ENCODE peak calls at places on chromosomes 5 and 9, in five cellular contexts. N, A, S, Z and P are unnamed samples.
A peak's percentile ranks its signal among the peaks of the same experiment; 100 is the strongest.

GRCh38 chr5:17694922-17695321 is 60.7 kb downstream of the TAF11L14 start:
- DNase-seq in N (no peak), A (no peak), S (no peak), Z (no peak), P (no peak)

GRCh38 chr9:96875460-96876142 is 21.3 kb upstream of the ZNF782 start:
- DNase-seq in N (no peak), A (peak; percentile 3), S (peak; percentile 85), Z (peak; percentile 96), P (no peak)

GRCh38 chr9:131500939-131501541 is 1.7 kb upstream of the POMT1 start:
- DNase-seq in N (peak; percentile 35), A (no peak), S (no peak), Z (no peak), P (peak; percentile 43)

GRCh38 chr5:167702014-167702413 is 589.4 kb upstream of the WWC1 start:
- DNase-seq in N (no peak), A (no peak), S (no peak), Z (no peak), P (no peak)

GRCh38 chr9:35027871-35028270 is 38.3 kb downstream of the DNAJB5 start:
- DNase-seq in N (no peak), A (no peak), S (no peak), Z (no peak), P (no peak)

GRCh38 chr5:88683506-88684135 is 199.4 kb downstream of the MEF2C start:
- DNase-seq in N (no peak), A (peak; percentile 40), S (peak; percentile 94), Z (no peak), P (no peak)

GRCh38 chr5:82183828-82184227 is 94.3 kb downstream of the RPS23 start:
- DNase-seq in N (no peak), A (no peak), S (peak; percentile 1), Z (no peak), P (no peak)

GRCh38 chr9:134134949-134135342 is 936 bp upstream of the WDR5 start:
- DNase-seq in N (no peak), A (no peak), S (no peak), Z (no peak), P (no peak)

GRCh38 chr5:150440948-150441812 is 8.4 kb downstream of the RPS14 start:
- DNase-seq in N (no peak), A (no peak), S (no peak), Z (no peak), P (no peak)

GRCh38 chr9:121861501-121862180 is 210.2 kb downstream of the DAB2IP start:
- DNase-seq in N (no peak), A (no peak), S (no peak), Z (no peak), P (no peak)

GRCh38 chr9:34069831-34070230 is 21.1 kb upstream of the UBAP2 start:
- DNase-seq in N (no peak), A (no peak), S (no peak), Z (no peak), P (no peak)

GRCh38 chr5:134553816-134554215 is 28.3 kb downstream of the JADE2 start:
- DNase-seq in N (no peak), A (peak; percentile 60), S (no peak), Z (no peak), P (no peak)

GRCh38 chr9:110750272-110750671 is 81.7 kb downstream of the MUSK start:
- DNase-seq in N (no peak), A (no peak), S (no peak), Z (no peak), P (no peak)

GRCh38 chr5:157130933-157131332 is 11.7 kb downstream of the MED7 start:
- DNase-seq in N (no peak), A (no peak), S (no peak), Z (no peak), P (no peak)

GRCh38 chr5:178081571-178082244 is 31.6 kb upstream of the N4BP3 start:
- DNase-seq in N (no peak), A (no peak), S (no peak), Z (no peak), P (no peak)

GRCh38 chr5:78717674-78718073 is 69.1 kb upstream of the LHFPL2 start:
- DNase-seq in N (no peak), A (no peak), S (no peak), Z (no peak), P (no peak)

GRCh38 chr5:137622850-137623249 is 113.0 kb downstream of the KLHL3 start:
- DNase-seq in N (no peak), A (no peak), S (no peak), Z (no peak), P (no peak)

GRCh38 chr9:103037508-103038477 is 42.7 kb downstream of the CYLC2 start:
- DNase-seq in N (no peak), A (peak; percentile 3), S (no peak), Z (peak; percentile 40), P (no peak)

GRCh38 chr9:90631964-90632363 is 10.7 kb downstream of the DIRAS2 start:
- DNase-seq in N (no peak), A (no peak), S (no peak), Z (no peak), P (no peak)

GRCh38 chr9:108816037-108816436 is 39.7 kb downstream of the ACTL7B start:
- DNase-seq in N (no peak), A (no peak), S (no peak), Z (no peak), P (no peak)

GRCh38 chr9:100879884-100880283 is 148.6 kb upstream of the PLPPR1 start:
- DNase-seq in N (no peak), A (no peak), S (no peak), Z (no peak), P (no peak)

GRCh38 chr5:19538607-19539006 is 449.4 kb downstream of the CDH18 start:
- DNase-seq in N (no peak), A (no peak), S (no peak), Z (no peak), P (no peak)

GRCh38 chr9:96302021-96302420 is at the start of gene HSD17B3:
- DNase-seq in N (no peak), A (no peak), S (no peak), Z (no peak), P (no peak)

GRCh38 chr5:78509145-78509865 is 139.3 kb downstream of the LHFPL2 start:
- DNase-seq in N (no peak), A (no peak), S (peak; percentile 75), Z (no peak), P (no peak)

GRCh38 chr5:10590226-10591047 is 26.6 kb downstream of the ANKRD33B start:
- DNase-seq in N (no peak), A (peak; percentile 30), S (no peak), Z (peak; percentile 75), P (no peak)

GRCh38 chr9:133375116-133375723 is 640 bp downstream of the SURF4 start:
- DNase-seq in N (no peak), A (no peak), S (no peak), Z (no peak), P (no peak)

GRCh38 chr5:151017897-151018296 is 2.5 kb upstream of the GPX3 start:
- DNase-seq in N (no peak), A (no peak), S (no peak), Z (no peak), P (no peak)

GRCh38 chr5:146721073-146721830 is 157.3 kb downstream of the PPP2R2B start:
- DNase-seq in N (no peak), A (peak; percentile 63), S (no peak), Z (no peak), P (no peak)

GRCh38 chr9:127927457-127928231 is 2.9 kb downstream of the PIP5KL1 start:
- DNase-seq in N (peak; percentile 61), A (no peak), S (peak; percentile 24), Z (no peak), P (peak; percentile 54)

GRCh38 chr5:72542695-72543094 is 35.5 kb upstream of the ZNF366 start:
- DNase-seq in N (no peak), A (no peak), S (no peak), Z (no peak), P (no peak)

GRCh38 chr9:132090771-132091170 is 11.1 kb upstream of the MED27 start:
- DNase-seq in N (no peak), A (no peak), S (no peak), Z (no peak), P (no peak)

GRCh38 chr9:133046900-133047295 is 14.9 kb upstream of the CEL start:
- DNase-seq in N (no peak), A (no peak), S (no peak), Z (no peak), P (no peak)

GRCh38 chr5:169873642-169874041 is 106.7 kb downstream of the INSYN2B start:
- DNase-seq in N (no peak), A (no peak), S (no peak), Z (no peak), P (no peak)

GRCh38 chr9:135715056-135715595 is 13.1 kb downstream of the KCNT1 start:
- DNase-seq in N (no peak), A (no peak), S (no peak), Z (no peak), P (no peak)

GRCh38 chr9:116157436-116158138 is 4.0 kb downstream of the PAPPA start:
- DNase-seq in N (no peak), A (no peak), S (no peak), Z (no peak), P (no peak)

GRCh38 chr5:174355208-174355612 is 309.7 kb downstream of the NSG2 start:
- DNase-seq in N (no peak), A (no peak), S (no peak), Z (peak; percentile 70), P (no peak)

GRCh38 chr9:94277885-94278536 is 18.9 kb downstream of the ZNF169 start:
- DNase-seq in N (no peak), A (no peak), S (no peak), Z (no peak), P (no peak)

GRCh38 chr5:167919268-167919560 is 372.2 kb upstream of the WWC1 start:
- DNase-seq in N (no peak), A (no peak), S (no peak), Z (no peak), P (no peak)

GRCh38 chr5:101429241-101429640 is 526.2 kb upstream of the ST8SIA4 start:
- DNase-seq in N (no peak), A (no peak), S (no peak), Z (no peak), P (no peak)